ENCODE peak calls at places on chromosomes 3 and 15, in seven cellular contexts. One of them, this sample, is unnamed.

GRCh38 chr15:90232941-90233700 is 620 bp downstream of the CIB1 start:
- DNase-seq in cardiac fibroblast: peak; percentile 50
- DNase-seq in testis: peak; percentile 60
- DNase-seq in GM23338: peak; percentile 87
- DNase-seq in breast epithelium: peak; percentile 53
- DNase-seq in fibroblast of mammary gland: peak; percentile 51
- DNase-seq in tibial artery: peak; percentile 53
- DNase-seq in this sample: peak; percentile 58

GRCh38 chr3:45992820-45993219 is 2.8 kb downstream of the FYCO1 start:
- DNase-seq in cardiac fibroblast: peak; percentile 42
- DNase-seq in testis: no peak
- DNase-seq in GM23338: peak; percentile 46
- DNase-seq in breast epithelium: no peak
- DNase-seq in fibroblast of mammary gland: peak; percentile 96
- DNase-seq in tibial artery: no peak
- DNase-seq in this sample: peak; percentile 27

GRCh38 chr3:87076951-87077350 is 86.0 kb upstream of the VGLL3 start:
- DNase-seq in cardiac fibroblast: peak; percentile 86
- DNase-seq in testis: no peak
- DNase-seq in GM23338: no peak
- DNase-seq in breast epithelium: no peak
- DNase-seq in fibroblast of mammary gland: peak; percentile 75
- DNase-seq in tibial artery: no peak
- DNase-seq in this sample: peak; percentile 78

GRCh38 chr15:45414215-45414885 is 36.0 kb upstream of the GATM start:
- DNase-seq in cardiac fibroblast: peak; percentile 5
- DNase-seq in testis: no peak
- DNase-seq in GM23338: no peak
- DNase-seq in breast epithelium: no peak
- DNase-seq in fibroblast of mammary gland: no peak
- DNase-seq in tibial artery: no peak
- DNase-seq in this sample: no peak

GRCh38 chr3:70849911-70850699 is 537.7 kb upstream of the MDFIC2 start:
- DNase-seq in cardiac fibroblast: peak; percentile 97
- DNase-seq in testis: no peak
- DNase-seq in GM23338: no peak
- DNase-seq in breast epithelium: no peak
- DNase-seq in fibroblast of mammary gland: peak; percentile 85
- DNase-seq in tibial artery: no peak
- DNase-seq in this sample: peak; percentile 94

GRCh38 chr3:150006774-150007173 is 36.1 kb upstream of the PFN2 start:
- DNase-seq in cardiac fibroblast: peak; percentile 7
- DNase-seq in testis: no peak
- DNase-seq in GM23338: no peak
- DNase-seq in breast epithelium: no peak
- DNase-seq in fibroblast of mammary gland: peak; percentile 12
- DNase-seq in tibial artery: no peak
- DNase-seq in this sample: no peak

GRCh38 chr3:123261666-123262065 is 59.9 kb downstream of the SEC22A start:
- DNase-seq in cardiac fibroblast: no peak
- DNase-seq in testis: no peak
- DNase-seq in GM23338: no peak
- DNase-seq in breast epithelium: no peak
- DNase-seq in fibroblast of mammary gland: no peak
- DNase-seq in tibial artery: no peak
- DNase-seq in this sample: no peak

GRCh38 chr3:10933470-10933957 is 59.0 kb upstream of the SLC6A1 start:
- DNase-seq in cardiac fibroblast: no peak
- DNase-seq in testis: no peak
- DNase-seq in GM23338: no peak
- DNase-seq in breast epithelium: no peak
- DNase-seq in fibroblast of mammary gland: no peak
- DNase-seq in tibial artery: peak; percentile 12
- DNase-seq in this sample: no peak

GRCh38 chr15:81962438-81962837 is 83.4 kb downstream of the MEX3B start:
- DNase-seq in cardiac fibroblast: no peak
- DNase-seq in testis: no peak
- DNase-seq in GM23338: no peak
- DNase-seq in breast epithelium: no peak
- DNase-seq in fibroblast of mammary gland: no peak
- DNase-seq in tibial artery: no peak
- DNase-seq in this sample: no peak

GRCh38 chr3:157128771-157129671 is 30.9 kb downstream of the CCNL1 start:
- DNase-seq in cardiac fibroblast: peak; percentile 60
- DNase-seq in testis: peak; percentile 48
- DNase-seq in GM23338: peak; percentile 40
- DNase-seq in breast epithelium: peak; percentile 74
- DNase-seq in fibroblast of mammary gland: peak; percentile 39
- DNase-seq in tibial artery: no peak
- DNase-seq in this sample: no peak

GRCh38 chr3:71468311-71469130 is 115.0 kb downstream of the FOXP1 start:
- DNase-seq in cardiac fibroblast: no peak
- DNase-seq in testis: no peak
- DNase-seq in GM23338: peak; percentile 59
- DNase-seq in breast epithelium: no peak
- DNase-seq in fibroblast of mammary gland: no peak
- DNase-seq in tibial artery: no peak
- DNase-seq in this sample: no peak

GRCh38 chr15:33425149-33425548 is 114.4 kb downstream of the RYR3 start:
- DNase-seq in cardiac fibroblast: peak; percentile 12
- DNase-seq in testis: no peak
- DNase-seq in GM23338: no peak
- DNase-seq in breast epithelium: no peak
- DNase-seq in fibroblast of mammary gland: peak; percentile 66
- DNase-seq in tibial artery: peak; percentile 49
- DNase-seq in this sample: peak; percentile 2

GRCh38 chr15:90028376-90028775 is 27.3 kb downstream of the ZNF710 start:
- DNase-seq in cardiac fibroblast: no peak
- DNase-seq in testis: no peak
- DNase-seq in GM23338: no peak
- DNase-seq in breast epithelium: no peak
- DNase-seq in fibroblast of mammary gland: no peak
- DNase-seq in tibial artery: no peak
- DNase-seq in this sample: no peak

GRCh38 chr3:124861041-124861440 is 26.1 kb downstream of the ITGB5 start:
- DNase-seq in cardiac fibroblast: no peak
- DNase-seq in testis: no peak
- DNase-seq in GM23338: no peak
- DNase-seq in breast epithelium: no peak
- DNase-seq in fibroblast of mammary gland: peak; percentile 68
- DNase-seq in tibial artery: no peak
- DNase-seq in this sample: peak; percentile 77

GRCh38 chr3:106542101-106542769 is 673.4 kb upstream of the CBLB start:
- DNase-seq in cardiac fibroblast: peak; percentile 43
- DNase-seq in testis: no peak
- DNase-seq in GM23338: peak; percentile 26
- DNase-seq in breast epithelium: no peak
- DNase-seq in fibroblast of mammary gland: peak; percentile 53
- DNase-seq in tibial artery: no peak
- DNase-seq in this sample: peak; percentile 42

GRCh38 chr3:109117939-109118338 is at the start of gene MORC1:
- DNase-seq in cardiac fibroblast: no peak
- DNase-seq in testis: peak; percentile 73
- DNase-seq in GM23338: no peak
- DNase-seq in breast epithelium: no peak
- DNase-seq in fibroblast of mammary gland: no peak
- DNase-seq in tibial artery: no peak
- DNase-seq in this sample: no peak

GRCh38 chr3:52428151-52429005 is 16.5 kb downstream of the SEMA3G start:
- DNase-seq in cardiac fibroblast: peak; percentile 90
- DNase-seq in testis: peak; percentile 86
- DNase-seq in GM23338: peak; percentile 75
- DNase-seq in breast epithelium: peak; percentile 67
- DNase-seq in fibroblast of mammary gland: peak; percentile 84
- DNase-seq in tibial artery: peak; percentile 74
- DNase-seq in this sample: peak; percentile 90

GRCh38 chr3:42699511-42699971 is 3.1 kb downstream of the HHATL start:
- DNase-seq in cardiac fibroblast: no peak
- DNase-seq in testis: no peak
- DNase-seq in GM23338: no peak
- DNase-seq in breast epithelium: no peak
- DNase-seq in fibroblast of mammary gland: no peak
- DNase-seq in tibial artery: peak; percentile 9
- DNase-seq in this sample: no peak

GRCh38 chr3:42702982-42703694 is 540 bp upstream of the HHATL start:
- DNase-seq in cardiac fibroblast: no peak
- DNase-seq in testis: no peak
- DNase-seq in GM23338: no peak
- DNase-seq in breast epithelium: no peak
- DNase-seq in fibroblast of mammary gland: no peak
- DNase-seq in tibial artery: peak; percentile 14
- DNase-seq in this sample: no peak

GRCh38 chr3:42702066-42702951 is at the start of gene HHATL:
- DNase-seq in cardiac fibroblast: no peak
- DNase-seq in testis: no peak
- DNase-seq in GM23338: no peak
- DNase-seq in breast epithelium: no peak
- DNase-seq in fibroblast of mammary gland: no peak
- DNase-seq in tibial artery: peak; percentile 20
- DNase-seq in this sample: no peak

GRCh38 chr3:42700366-42701288 is 2.0 kb downstream of the HHATL start:
- DNase-seq in cardiac fibroblast: no peak
- DNase-seq in testis: no peak
- DNase-seq in GM23338: no peak
- DNase-seq in breast epithelium: no peak
- DNase-seq in fibroblast of mammary gland: no peak
- DNase-seq in tibial artery: peak; percentile 16
- DNase-seq in this sample: no peak

DNA sequence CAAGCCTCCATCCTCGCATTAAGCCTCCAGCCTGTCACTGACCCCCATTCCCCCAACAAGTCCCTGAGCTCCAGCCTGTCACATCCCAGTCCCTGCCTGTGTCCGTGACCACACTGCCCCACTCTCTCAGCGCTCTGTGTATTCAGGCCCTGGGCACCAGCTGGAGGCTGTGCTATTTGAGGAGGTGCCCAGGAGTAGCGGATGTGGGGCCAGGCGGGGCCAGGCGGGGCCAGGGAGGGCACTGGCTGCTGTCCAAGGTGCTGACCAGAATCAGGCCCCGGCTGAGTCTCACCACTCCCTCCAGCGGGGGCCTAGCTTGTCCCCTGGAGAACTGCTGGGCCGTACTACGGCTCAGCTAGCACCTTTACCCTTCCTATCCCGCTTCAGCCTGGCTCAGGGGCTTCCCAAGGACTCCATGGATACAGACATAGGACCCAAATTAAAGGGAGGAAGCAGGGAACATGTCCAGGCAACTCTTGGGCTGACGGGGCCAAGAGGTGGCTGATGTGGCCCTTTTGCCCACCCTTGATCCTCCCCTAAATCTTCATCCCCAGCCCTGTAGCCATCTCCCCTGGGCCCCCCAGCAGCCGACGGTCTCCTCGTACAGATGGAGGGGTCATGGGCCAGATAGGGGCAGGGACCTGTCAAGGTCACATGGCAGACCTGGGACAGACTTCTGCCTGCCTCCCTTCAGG is 1.1 kb downstream of the HHATL start:
- DNase-seq in cardiac fibroblast: peak; percentile 32
- DNase-seq in testis: peak; percentile 60
- DNase-seq in GM23338: peak; percentile 89
- DNase-seq in breast epithelium: no peak
- DNase-seq in fibroblast of mammary gland: no peak
- DNase-seq in tibial artery: peak; percentile 35
- DNase-seq in this sample: peak; percentile 27
- H3K4me3 ChIP-seq in cardiac fibroblast: no peak overlapping the region
- H3K4me3 ChIP-seq in testis: no peak overlapping the region
- H3K4me3 ChIP-seq in GM23338: no peak overlapping the region
- H3K4me3 ChIP-seq in breast epithelium: no peak overlapping the region
- H3K4me3 ChIP-seq in fibroblast of mammary gland: no peak overlapping the region
- H3K4me3 ChIP-seq in tibial artery: no peak overlapping the region
- H3K4me3 ChIP-seq in this sample: no peak overlapping the region

GRCh38 chr3:12999147-13000140 is 73.8 kb downstream of the IQSEC1 start:
- DNase-seq in cardiac fibroblast: no peak
- DNase-seq in testis: peak; percentile 67
- DNase-seq in GM23338: no peak
- DNase-seq in breast epithelium: peak; percentile 59
- DNase-seq in fibroblast of mammary gland: peak; percentile 30
- DNase-seq in tibial artery: peak; percentile 92
- DNase-seq in this sample: no peak
- H3K4me3 ChIP-seq in cardiac fibroblast: no peak overlapping the region
- H3K4me3 ChIP-seq in testis: no peak overlapping the region
- H3K4me3 ChIP-seq in GM23338: no peak overlapping the region
- H3K4me3 ChIP-seq in breast epithelium: no peak overlapping the region
- H3K4me3 ChIP-seq in fibroblast of mammary gland: no peak overlapping the region
- H3K4me3 ChIP-seq in tibial artery: no peak overlapping the region
- H3K4me3 ChIP-seq in this sample: no peak overlapping the region

GRCh38 chr3:54633444-54634121 is 294.3 kb downstream of the LRTM1 start:
- DNase-seq in cardiac fibroblast: no peak
- DNase-seq in testis: no peak
- DNase-seq in GM23338: no peak
- DNase-seq in breast epithelium: peak; percentile 32
- DNase-seq in fibroblast of mammary gland: no peak
- DNase-seq in tibial artery: no peak
- DNase-seq in this sample: no peak
- H3K4me3 ChIP-seq in cardiac fibroblast: no peak overlapping the region
- H3K4me3 ChIP-seq in testis: no peak overlapping the region
- H3K4me3 ChIP-seq in GM23338: peak overlapping the region; percentile 45
- H3K4me3 ChIP-seq in breast epithelium: no peak overlapping the region
- H3K4me3 ChIP-seq in fibroblast of mammary gland: no peak overlapping the region
- H3K4me3 ChIP-seq in tibial artery: no peak overlapping the region
- H3K4me3 ChIP-seq in this sample: no peak overlapping the region

GRCh38 chr15:70141376-70142071 is 43.8 kb upstream of the TLE3 start:
- DNase-seq in cardiac fibroblast: no peak
- DNase-seq in testis: no peak
- DNase-seq in GM23338: no peak
- DNase-seq in breast epithelium: no peak
- DNase-seq in fibroblast of mammary gland: no peak
- DNase-seq in tibial artery: no peak
- DNase-seq in this sample: no peak
- H3K4me3 ChIP-seq in cardiac fibroblast: no peak overlapping the region
- H3K4me3 ChIP-seq in testis: no peak overlapping the region
- H3K4me3 ChIP-seq in GM23338: no peak overlapping the region
- H3K4me3 ChIP-seq in breast epithelium: peak overlapping the region; percentile 6
- H3K4me3 ChIP-seq in fibroblast of mammary gland: no peak overlapping the region
- H3K4me3 ChIP-seq in tibial artery: peak overlapping the region; percentile 19
- H3K4me3 ChIP-seq in this sample: peak overlapping the region; percentile 10

DNA sequence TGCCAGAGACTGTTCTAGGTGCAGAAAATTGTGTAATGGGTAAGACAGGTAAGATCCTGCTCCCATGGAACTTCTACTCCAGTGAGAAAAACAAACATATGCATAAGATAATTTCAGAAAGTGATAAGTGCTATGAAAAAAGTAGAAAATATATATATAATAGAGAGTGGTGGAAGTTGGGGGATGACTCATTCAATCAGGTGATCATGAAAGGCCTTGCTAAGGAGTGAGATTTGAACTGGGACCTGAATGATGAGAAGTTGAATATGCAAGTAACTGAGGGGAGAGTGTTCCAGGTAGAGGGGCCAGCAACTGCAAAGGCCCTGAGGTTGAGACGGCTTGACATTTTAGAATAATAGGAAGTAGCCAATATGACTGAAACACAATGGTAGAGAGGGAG is 92.3 kb upstream of the TNIK start:
- DNase-seq in cardiac fibroblast: no peak
- DNase-seq in testis: no peak
- DNase-seq in GM23338: no peak
- DNase-seq in breast epithelium: no peak
- DNase-seq in fibroblast of mammary gland: no peak
- DNase-seq in tibial artery: no peak
- DNase-seq in this sample: no peak
- H3K4me3 ChIP-seq in cardiac fibroblast: no peak overlapping the region
- H3K4me3 ChIP-seq in testis: no peak overlapping the region
- H3K4me3 ChIP-seq in GM23338: no peak overlapping the region
- H3K4me3 ChIP-seq in breast epithelium: no peak overlapping the region
- H3K4me3 ChIP-seq in fibroblast of mammary gland: no peak overlapping the region
- H3K4me3 ChIP-seq in tibial artery: no peak overlapping the region
- H3K4me3 ChIP-seq in this sample: no peak overlapping the region

This sample was measured in fibroblast of villous mesenchyme.